ENCODE peak calls at places on chromosomes 11 and 22, in ten cellular contexts. K, P, U, N, Y, J, X, G, W and O are unnamed samples.

GRCh38 chr11:93740031-93740801 is 1.1 kb downstream of the TAF1D start:
- DNase-seq in K (no peak), P (peak), U (peak), N (no peak), Y (peak), J (peak), X (no peak), G (no peak), W (no peak), O (no peak)

GRCh38 chr22:41994506-41994905 is 4.1 kb upstream of the WBP2NL start:
- DNase-seq in K (no peak), P (no peak), U (no peak), N (no peak), Y (no peak), J (no peak), X (no peak), G (no peak), W (peak), O (no peak)

GRCh38 chr11:78417175-78417887 is at the start of gene GAB2:
- DNase-seq in K (no peak), P (no peak), U (peak), N (no peak), Y (no peak), J (no peak), X (no peak), G (no peak), W (no peak), O (peak)

GRCh38 chr22:44360686-44361381 is 48.1 kb upstream of the SHISAL1 start:
- DNase-seq in K (peak), P (peak), U (no peak), N (no peak), Y (no peak), J (peak), X (no peak), G (no peak), W (peak), O (no peak)

GRCh38 chr11:40186401-40187091 is 1272.9 kb downstream of the LRRC4C start:
- DNase-seq in K (no peak), P (peak), U (no peak), N (no peak), Y (no peak), J (no peak), X (no peak), G (no peak), W (no peak), O (no peak)

GRCh38 chr11:85821636-85822035 is 10.7 kb upstream of the SYTL2 start:
- DNase-seq in K (peak), P (peak), U (peak), N (no peak), Y (no peak), J (peak), X (no peak), G (no peak), W (no peak), O (no peak)

GRCh38 chr11:73647459-73648100 is 1.2 kb downstream of the PLEKHB1 start:
- DNase-seq in K (peak), P (peak), U (peak), N (peak), Y (peak), J (peak), X (peak), G (peak), W (no peak), O (peak)

GRCh38 chr11:102007567-102008437 is 39.4 kb upstream of the CFAP300 start:
- DNase-seq in K (no peak), P (peak), U (peak), N (no peak), Y (no peak), J (peak), X (no peak), G (peak), W (no peak), O (no peak)

GRCh38 chr22:49960967-49961600 is 512 bp downstream of the PIM3 start:
- DNase-seq in K (peak), P (peak), U (peak), N (no peak), Y (peak), J (no peak), X (no peak), G (no peak), W (peak), O (peak)

GRCh38 chr11:67027483-67027930 is 4.6 kb downstream of the SYT12 start:
- DNase-seq in K (no peak), P (no peak), U (no peak), N (no peak), Y (no peak), J (peak), X (no peak), G (no peak), W (no peak), O (no peak)

GRCh38 chr11:64438986-64439771 is 80.2 kb downstream of the RPS6KA4 start:
- DNase-seq in K (no peak), P (no peak), U (no peak), N (no peak), Y (no peak), J (peak), X (no peak), G (no peak), W (peak), O (no peak)

GRCh38 chr22:22768885-22769284 is 118.7 kb upstream of the IGLL5 start:
- DNase-seq in K (no peak), P (no peak), U (no peak), N (no peak), Y (no peak), J (no peak), X (no peak), G (no peak), W (no peak), O (no peak)

GRCh38 chr11:7536102-7536501 is 22.3 kb downstream of the PPFIBP2 start:
- DNase-seq in K (no peak), P (no peak), U (peak), N (no peak), Y (peak), J (no peak), X (no peak), G (no peak), W (no peak), O (no peak)

GRCh38 chr11:61429346-61429690 is 457 bp downstream of the CPSF7 start:
- DNase-seq in K (peak), P (peak), U (peak), N (peak), Y (peak), J (peak), X (peak), G (peak), W (no peak), O (no peak)

GRCh38 chr11:83011333-83012167 is 60.1 kb downstream of the RAB30 start:
- DNase-seq in K (no peak), P (peak), U (no peak), N (no peak), Y (no peak), J (no peak), X (no peak), G (no peak), W (no peak), O (no peak)

GRCh38 chr11:89293966-89294679 is 116.4 kb downstream of the TYR start:
- DNase-seq in K (peak), P (peak), U (no peak), N (peak), Y (peak), J (peak), X (peak), G (no peak), W (peak), O (no peak)

GRCh38 chr11:57647960-57648776 is 1.5 kb downstream of the YPEL4 start:
- DNase-seq in K (no peak), P (no peak), U (no peak), N (no peak), Y (no peak), J (no peak), X (no peak), G (no peak), W (no peak), O (no peak)

GRCh38 chr11:11931461-11932055 is 76.9 kb downstream of the DKK3 start:
- DNase-seq in K (peak), P (peak), U (peak), N (no peak), Y (no peak), J (peak), X (no peak), G (peak), W (no peak), O (no peak)

GRCh38 chr11:32892355-32893090 is at the start of gene QSER1:
- DNase-seq in K (peak), P (peak), U (peak), N (peak), Y (peak), J (peak), X (no peak), G (no peak), W (no peak), O (peak)

GRCh38 chr11:134120921-134121526 is 52.2 kb downstream of the JAM3 start:
- DNase-seq in K (peak), P (peak), U (no peak), N (no peak), Y (no peak), J (no peak), X (no peak), G (no peak), W (no peak), O (no peak)

GRCh38 chr11:109939176-109939810 is 153.9 kb upstream of the ZC3H12C start:
- DNase-seq in K (peak), P (peak), U (peak), N (no peak), Y (peak), J (peak), X (no peak), G (peak), W (no peak), O (no peak)

GRCh38 chr11:96152623-96153022 is 190.4 kb downstream of the MAML2 start:
- DNase-seq in K (no peak), P (peak), U (no peak), N (no peak), Y (no peak), J (peak), X (no peak), G (no peak), W (no peak), O (no peak)

GRCh38 chr11:112455791-112456190 is 195.1 kb upstream of the PLET1 start:
- DNase-seq in K (no peak), P (peak), U (no peak), N (no peak), Y (no peak), J (peak), X (no peak), G (no peak), W (no peak), O (no peak)

GRCh38 chr11:6531267-6531752 is 34.2 kb downstream of the DNHD1 start:
- DNase-seq in K (peak), P (peak), U (peak), N (peak), Y (peak), J (peak), X (no peak), G (peak), W (no peak), O (no peak)

GRCh38 chr11:115060840-115061239 is 382.5 kb downstream of the NXPE2 start:
- DNase-seq in K (no peak), P (peak), U (no peak), N (no peak), Y (no peak), J (no peak), X (no peak), G (no peak), W (no peak), O (no peak)

GRCh38 chr11:26102325-26102724 is 229.6 kb upstream of the ANO3 start:
- DNase-seq in K (no peak), P (no peak), U (no peak), N (no peak), Y (no peak), J (no peak), X (no peak), G (no peak), W (no peak), O (no peak)

GRCh38 chr22:50542416-50542927 is 3.2 kb upstream of the KLHDC7B start:
- DNase-seq in K (no peak), P (no peak), U (no peak), N (no peak), Y (no peak), J (peak), X (no peak), G (no peak), W (no peak), O (peak)

GRCh38 chr11:68498313-68498712 is 37.8 kb downstream of the PPP6R3 start:
- DNase-seq in K (no peak), P (no peak), U (peak), N (no peak), Y (no peak), J (no peak), X (no peak), G (no peak), W (no peak), O (no peak)

GRCh38 chr22:37782340-37783168 is 25.2 kb upstream of the GCAT start:
- DNase-seq in K (no peak), P (peak), U (no peak), N (no peak), Y (no peak), J (peak), X (no peak), G (peak), W (no peak), O (no peak)

GRCh38 chr22:23267225-23268043 is 87.1 kb downstream of the BCR start:
- DNase-seq in K (no peak), P (no peak), U (no peak), N (no peak), Y (no peak), J (no peak), X (no peak), G (no peak), W (no peak), O (no peak)

GRCh38 chr11:20353829-20354434 is 9.6 kb upstream of the HTATIP2 start:
- DNase-seq in K (peak), P (peak), U (peak), N (peak), Y (peak), J (peak), X (no peak), G (peak), W (no peak), O (no peak)

GRCh38 chr22:44118645-44119315 is 61.9 kb upstream of the PARVG start:
- DNase-seq in K (no peak), P (no peak), U (no peak), N (no peak), Y (no peak), J (no peak), X (no peak), G (no peak), W (peak), O (no peak)

GRCh38 chr11:3849297-3849874 is 6.1 kb upstream of the STIM1 start:
- DNase-seq in K (peak), P (no peak), U (peak), N (peak), Y (no peak), J (peak), X (no peak), G (no peak), W (no peak), O (no peak)

GRCh38 chr22:38230108-38230825 is 28.5 kb downstream of the MAFF start:
- DNase-seq in K (no peak), P (no peak), U (peak), N (no peak), Y (no peak), J (peak), X (no peak), G (no peak), W (no peak), O (no peak)

GRCh38 chr11:4991066-4991465 is 3.6 kb upstream of the OR51L1 start:
- DNase-seq in K (peak), P (peak), U (no peak), N (no peak), Y (no peak), J (no peak), X (no peak), G (no peak), W (no peak), O (no peak)

GRCh38 chr11:123430736-123431356 is 777 bp downstream of the GRAMD1B start:
- DNase-seq in K (peak), P (peak), U (peak), N (peak), Y (peak), J (peak), X (no peak), G (no peak), W (peak), O (peak)

GRCh38 chr11:123429336-123429735 is 733 bp upstream of the GRAMD1B start:
- DNase-seq in K (peak), P (peak), U (no peak), N (no peak), Y (no peak), J (peak), X (no peak), G (no peak), W (no peak), O (no peak)

GRCh38 chr11:123429851-123430735 is at the start of gene GRAMD1B:
- DNase-seq in K (peak), P (peak), U (peak), N (peak), Y (peak), J (peak), X (peak), G (no peak), W (peak), O (peak)

GRCh38 chr11:123434262-123434661 is 4.2 kb downstream of the GRAMD1B start:
- DNase-seq in K (no peak), P (peak), U (peak), N (no peak), Y (no peak), J (no peak), X (no peak), G (peak), W (no peak), O (no peak)

GRCh38 chr11:123431619-123432018 is 1.6 kb downstream of the GRAMD1B start:
- DNase-seq in K (no peak), P (no peak), U (no peak), N (no peak), Y (no peak), J (peak), X (no peak), G (no peak), W (no peak), O (peak)
- TF ChIP-seq CTCF in K (no peak), P (no peak), U (no peak), N (no peak), Y (no peak), J (no peak), X (no peak), G (no peak), W (no peak), O (no peak)

DNA sequence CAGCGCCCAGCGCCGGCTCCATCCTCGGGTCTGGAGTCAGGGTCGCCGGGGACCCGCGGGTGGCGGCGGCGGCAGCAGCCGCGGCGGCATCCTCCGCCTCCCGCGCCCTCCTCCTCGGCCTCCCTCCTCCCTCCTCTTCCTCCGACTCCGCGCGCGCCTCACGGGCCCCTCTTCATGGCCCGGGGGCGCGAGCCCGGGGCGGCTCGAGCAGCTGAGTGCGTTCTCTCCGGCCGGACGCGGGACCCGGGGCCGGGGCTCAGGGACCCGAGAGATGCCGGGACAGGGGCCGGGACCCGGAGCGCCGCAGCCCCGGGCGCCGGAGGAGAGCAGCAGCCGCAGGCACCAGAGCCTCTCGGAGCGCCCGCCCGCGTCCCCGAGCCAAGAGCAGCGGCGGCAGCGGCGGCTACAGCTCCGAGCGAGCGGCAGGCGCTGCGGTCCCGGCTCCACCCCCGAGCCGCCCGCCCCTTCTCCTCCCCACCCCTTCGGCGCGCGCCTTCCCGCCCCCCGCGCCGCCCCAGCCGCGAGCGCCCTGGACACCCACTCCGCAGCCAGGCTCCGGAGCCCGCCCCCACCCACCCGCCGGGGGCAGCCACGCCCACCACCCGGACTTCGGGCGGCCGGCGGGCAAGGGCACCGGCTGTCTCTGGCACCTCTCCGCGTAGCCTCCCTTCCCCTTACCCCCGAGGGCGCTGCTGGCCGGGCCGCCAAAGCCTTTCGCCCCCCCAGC is at the start of gene CHST1:
- DNase-seq in K (no peak), P (peak), U (peak), N (no peak), Y (peak), J (no peak), X (no peak), G (no peak), W (no peak), O (no peak)
- TF ChIP-seq CTCF in K (no peak), P (no peak), U (no peak), N (no peak), Y (no peak), J (no peak), X (no peak), G (no peak), W (no peak), O (no peak)

GRCh38 chr11:75562836-75563484 is 907 bp downstream of the SERPINH1 start:
- DNase-seq in K (peak), P (peak), U (peak), N (peak), Y (peak), J (peak), X (no peak), G (no peak), W (no peak), O (no peak)

GRCh38 chr11:75563501-75563977 is 1.5 kb downstream of the SERPINH1 start:
- DNase-seq in K (no peak), P (no peak), U (no peak), N (no peak), Y (no peak), J (peak), X (no peak), G (no peak), W (no peak), O (no peak)

GRCh38 chr11:75562048-75562835 is at the start of gene SERPINH1:
- DNase-seq in K (peak), P (peak), U (peak), N (peak), Y (peak), J (peak), X (no peak), G (peak), W (no peak), O (peak)

GRCh38 chr11:75565221-75565814 is 3.3 kb downstream of the SERPINH1 start:
- DNase-seq in K (peak), P (peak), U (peak), N (no peak), Y (no peak), J (peak), X (no peak), G (no peak), W (no peak), O (no peak)

DNA sequence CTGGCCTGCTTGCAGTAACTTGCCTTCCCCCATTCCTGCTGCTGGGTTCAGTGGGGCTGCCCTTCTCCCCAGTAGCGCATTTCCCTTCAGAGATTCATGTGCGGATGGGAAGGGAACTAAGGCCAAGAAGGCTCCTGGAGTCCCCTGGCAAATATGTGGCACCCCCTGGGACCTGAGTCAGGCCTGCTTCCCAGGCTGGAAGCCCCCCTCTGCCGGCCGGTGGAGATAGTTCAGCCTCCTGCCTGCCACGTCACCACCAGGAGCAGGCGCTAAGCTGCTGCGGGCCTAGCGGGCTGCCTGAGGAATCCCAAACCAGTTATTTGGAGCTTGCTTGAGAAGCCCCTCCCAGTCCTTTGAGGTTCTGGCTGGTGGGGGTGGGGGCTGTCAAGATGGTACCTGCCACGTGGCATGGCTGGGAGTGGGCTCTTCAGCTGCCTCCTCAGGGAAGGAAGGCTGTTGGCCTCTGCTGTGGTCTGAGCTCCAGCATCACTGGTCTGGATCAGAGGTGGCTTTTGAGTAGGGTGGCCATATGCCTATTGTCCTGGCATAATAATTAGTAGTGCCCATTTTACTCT is 2.0 kb downstream of the SERPINH1 start:
- DNase-seq in K (peak), P (peak), U (no peak), N (peak), Y (peak), J (no peak), X (no peak), G (no peak), W (no peak), O (no peak)
- TF ChIP-seq CTCF in K (peak), P (peak), U (no peak), N (peak), Y (peak), J (peak), X (peak), G (no peak), W (peak), O (no peak)

GRCh38 chr11:120945042-120945441 is 78.9 kb upstream of the TBCEL start:
- DNase-seq in K (no peak), P (no peak), U (no peak), N (no peak), Y (no peak), J (no peak), X (no peak), G (no peak), W (no peak), O (no peak)
- TF ChIP-seq CTCF in K (peak), P (peak), U (no peak), N (peak), Y (no peak), J (peak), X (peak), G (peak), W (peak), O (peak)